ENCODE peak calls at places on chromosomes 6 and 20, in seven cellular contexts. K, U, R, S, N, F and T are unnamed samples.

GRCh38 chr6:3270258-3270657 is 11.5 kb downstream of the PSMG4 start:
- DNase-seq in K (no peak), U (no peak), R (no peak), S (no peak), N (no peak), F (no peak), T (no peak)

GRCh38 chr6:105805581-105806023 is 280.5 kb upstream of the PRDM1 start:
- DNase-seq in K (no peak), U (no peak), R (no peak), S (no peak), N (no peak), F (peak; percentile 17), T (no peak)

GRCh38 chr6:36964908-36965307 is 10.4 kb downstream of the PI16 start:
- DNase-seq in K (no peak), U (no peak), R (no peak), S (no peak), N (no peak), F (no peak), T (no peak)

GRCh38 chr6:156583083-156583482 is 194.1 kb upstream of the ARID1B start:
- DNase-seq in K (no peak), U (no peak), R (no peak), S (no peak), N (no peak), F (no peak), T (no peak)

GRCh38 chr6:141752677-141753076 is 380.0 kb upstream of the GJE1 start:
- DNase-seq in K (no peak), U (no peak), R (no peak), S (no peak), N (no peak), F (no peak), T (no peak)

GRCh38 chr20:25288291-25289181 is 40.7 kb downstream of the PYGB start:
- DNase-seq in K (peak; percentile 68), U (no peak), R (no peak), S (peak; percentile 51), N (no peak), F (no peak), T (peak; percentile 72)

GRCh38 chr6:136886110-136886509 is 36.0 kb upstream of the SLC35D3 start:
- DNase-seq in K (no peak), U (no peak), R (peak; percentile 9), S (no peak), N (no peak), F (no peak), T (no peak)

GRCh38 chr6:132227937-132228336 is 173.3 kb downstream of the MOXD1 start:
- DNase-seq in K (no peak), U (no peak), R (no peak), S (no peak), N (no peak), F (no peak), T (no peak)

GRCh38 chr6:18536693-18537092 is 149.5 kb downstream of the RNF144B start:
- DNase-seq in K (no peak), U (peak; percentile 12), R (no peak), S (no peak), N (no peak), F (no peak), T (no peak)

GRCh38 chr6:32838114-32838958 is at the start of gene TAP2:
- DNase-seq in K (peak; percentile 94), U (peak; percentile 95), R (peak; percentile 89), S (no peak), N (no peak), F (peak; percentile 97), T (peak; percentile 91)

GRCh38 chr6:45169815-45170214 is 158.3 kb upstream of the RUNX2 start:
- DNase-seq in K (no peak), U (no peak), R (no peak), S (no peak), N (no peak), F (no peak), T (no peak)

GRCh38 chr6:147787407-147787806 is 278.9 kb downstream of the SAMD5 start:
- DNase-seq in K (no peak), U (no peak), R (peak; percentile 25), S (no peak), N (no peak), F (no peak), T (no peak)

GRCh38 chr6:151847064-151847463 is 39.6 kb downstream of the ESR1 start:
- DNase-seq in K (no peak), U (no peak), R (peak; percentile 46), S (no peak), N (no peak), F (no peak), T (no peak)

GRCh38 chr6:157977176-157977804 is 4.4 kb upstream of the SYNJ2 start:
- DNase-seq in K (no peak), U (no peak), R (no peak), S (no peak), N (no peak), F (no peak), T (no peak)

GRCh38 chr6:166005401-166005845 is 162.2 kb downstream of the TBXT start:
- DNase-seq in K (no peak), U (no peak), R (no peak), S (no peak), N (no peak), F (no peak), T (no peak)

GRCh38 chr20:29427201-29428060 is 1830.0 kb upstream of the DEFB115 start:
- DNase-seq in K (no peak), U (peak; percentile 66), R (no peak), S (no peak), N (no peak), F (no peak), T (no peak)

GRCh38 chr20:24695529-24696225 is 226.2 kb downstream of the SYNDIG1 start:
- DNase-seq in K (no peak), U (peak; percentile 3), R (no peak), S (no peak), N (no peak), F (no peak), T (no peak)

DNA sequence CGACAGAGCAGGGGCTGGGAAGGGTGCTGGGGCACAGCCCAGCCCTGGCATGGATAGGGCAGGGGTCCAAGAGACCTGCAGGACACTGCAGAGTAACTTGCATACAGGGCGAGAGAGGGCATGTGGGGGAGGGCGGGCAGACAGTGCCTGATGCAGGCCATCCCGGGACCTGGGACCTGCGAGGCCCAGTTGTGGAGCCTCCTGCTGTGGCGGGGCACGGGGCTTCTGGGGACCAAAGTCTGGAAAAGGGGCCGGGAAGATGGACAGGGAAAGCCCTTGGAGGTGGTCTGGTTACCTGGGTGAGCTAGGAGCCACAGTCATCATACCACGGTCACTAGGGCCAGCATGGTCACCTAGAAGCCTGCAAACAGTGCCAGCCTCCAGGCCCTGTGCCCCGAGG is 412 bp upstream of the TUBB1 start:
- DNase-seq in K (no peak), U (no peak), R (no peak), S (no peak), N (no peak), F (no peak), T (no peak)
- TF ChIP-seq TAF1 in K (no peak), U (no peak), R (no peak), S (no peak), N (no peak), F (no peak), T (no peak)

GRCh38 chr6:30682181-30683117 is 4.0 kb downstream of the PPP1R18 start:
- DNase-seq in K (peak; percentile 87), U (peak; percentile 84), R (peak; percentile 50), S (peak; percentile 70), N (no peak), F (peak; percentile 76), T (peak; percentile 77)
- TF ChIP-seq TAF1 in K (peak; percentile 42), U (peak; percentile 32), R (no peak), S (peak; percentile 60), N (peak; percentile 24), F (peak; percentile 80), T (peak; percentile 65)

DNA sequence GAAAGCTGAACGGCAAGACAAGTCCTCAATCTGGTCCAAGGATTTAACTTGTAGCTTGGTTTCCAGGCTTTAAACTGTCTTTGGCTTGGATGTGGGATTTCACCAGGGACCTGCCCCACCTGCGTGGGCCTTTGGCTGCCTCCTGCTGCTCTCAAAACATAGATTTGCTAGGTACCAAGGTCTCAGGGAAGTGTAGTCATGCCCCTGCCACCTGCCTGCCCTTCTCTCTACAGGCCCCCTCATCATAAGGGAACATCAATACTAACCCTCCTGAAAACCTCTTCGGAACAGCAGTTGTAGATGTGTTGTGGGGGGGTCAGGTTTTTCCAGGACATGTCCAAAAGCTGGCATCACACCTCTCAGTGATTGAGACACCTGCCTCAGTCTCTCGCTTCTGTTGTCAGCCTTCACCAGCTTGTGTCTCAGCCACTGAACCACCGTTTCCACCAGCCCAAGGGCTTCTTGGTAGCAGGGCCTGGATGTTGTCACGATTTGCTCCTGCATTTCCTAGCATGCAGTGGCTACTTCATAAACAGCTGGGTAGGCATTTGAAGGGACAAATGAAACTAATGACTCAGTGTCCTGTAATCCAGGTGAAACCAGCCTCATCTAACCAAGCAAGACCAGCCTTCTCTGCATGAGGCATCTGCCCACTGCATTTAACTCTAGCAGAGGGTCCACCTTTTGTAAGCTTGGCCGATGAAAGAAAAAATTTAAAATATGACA is 141.6 kb upstream of the THBS2 start:
- DNase-seq in K (no peak), U (no peak), R (no peak), S (no peak), N (no peak), F (no peak), T (no peak)
- TF ChIP-seq TAF1 in K (no peak), U (no peak), R (no peak), S (no peak), N (no peak), F (no peak), T (no peak)

GRCh38 chr6:113858605-113859348 is 1.6 kb downstream of the MARCKS start:
- DNase-seq in K (peak; percentile 89), U (peak; percentile 95), R (peak; percentile 89), S (peak; percentile 87), N (peak; percentile 89), F (peak; percentile 92), T (peak; percentile 93)

GRCh38 chr6:113858067-113858604 is 991 bp downstream of the MARCKS start:
- DNase-seq in K (no peak), U (peak; percentile 65), R (no peak), S (no peak), N (no peak), F (peak; percentile 7), T (no peak)

GRCh38 chr6:113859349-113860164 is 2.4 kb downstream of the MARCKS start:
- DNase-seq in K (no peak), U (peak; percentile 70), R (no peak), S (no peak), N (no peak), F (no peak), T (no peak)

GRCh38 chr6:113862112-113862511 is 5.0 kb downstream of the MARCKS start:
- DNase-seq in K (no peak), U (no peak), R (no peak), S (no peak), N (no peak), F (no peak), T (no peak)

DNA sequence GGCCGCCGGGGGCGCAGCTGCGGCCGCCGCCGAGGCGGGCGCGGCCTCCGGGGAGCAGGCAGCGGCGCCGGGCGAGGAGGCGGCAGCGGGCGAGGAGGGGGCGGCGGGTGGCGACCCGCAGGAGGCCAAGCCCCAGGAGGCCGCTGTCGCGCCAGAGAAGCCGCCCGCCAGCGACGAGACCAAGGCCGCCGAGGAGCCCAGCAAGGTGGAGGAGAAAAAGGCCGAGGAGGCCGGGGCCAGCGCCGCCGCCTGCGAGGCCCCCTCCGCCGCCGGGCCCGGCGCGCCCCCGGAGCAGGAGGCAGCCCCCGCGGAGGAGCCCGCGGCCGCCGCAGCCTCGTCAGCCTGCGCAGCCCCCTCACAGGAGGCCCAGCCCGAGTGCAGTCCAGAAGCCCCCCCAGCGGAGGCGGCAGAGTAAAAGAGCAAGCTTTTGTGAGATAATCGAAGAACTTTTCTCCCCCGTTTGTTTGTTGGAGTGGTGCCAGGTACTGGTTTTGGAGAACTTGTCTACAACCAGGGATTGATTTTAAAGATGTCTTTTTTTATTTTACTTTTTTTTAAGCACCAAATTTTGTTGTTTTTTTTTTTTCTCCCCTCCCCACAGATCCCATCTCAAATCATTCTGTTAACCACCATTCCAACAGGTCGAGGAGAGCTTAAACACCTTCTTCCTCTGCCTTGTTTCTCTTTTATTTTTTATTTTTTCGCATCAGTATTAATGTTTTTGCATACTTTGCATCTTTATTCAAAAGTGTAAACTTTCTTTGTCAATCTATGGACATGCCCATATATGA is 3.2 kb downstream of the MARCKS start:
- DNase-seq in K (no peak), U (peak; percentile 65), R (peak; percentile 42), S (no peak), N (no peak), F (no peak), T (no peak)
- TF ChIP-seq TAF1 in K (no peak), U (no peak), R (no peak), S (no peak), N (no peak), F (no peak), T (no peak)